ENCODE peak calls at places on chromosomes 11 and 22, in ten cellular contexts. G, K, Q, M, Z, Y, I, P, E and W are unnamed samples.

GRCh38 chr11:113977701-113978100 is 2.8 kb downstream of the HTR3A start:
- DNase-seq in G (no peak), K (no peak), Q (no peak), M (no peak), Z (no peak), Y (no peak), I (no peak), P (no peak), E (no peak), W (no peak)

GRCh38 chr11:47003180-47003877 is 66.8 kb downstream of the CSTPP1 start:
- DNase-seq in G (peak), K (no peak), Q (no peak), M (no peak), Z (no peak), Y (no peak), I (no peak), P (no peak), E (no peak), W (no peak)

GRCh38 chr11:121105851-121106250 is 4.8 kb downstream of the TECTA start:
- DNase-seq in G (no peak), K (no peak), Q (no peak), M (no peak), Z (no peak), Y (no peak), I (no peak), P (no peak), E (no peak), W (no peak)

GRCh38 chr11:66045177-66045639 is 3.8 kb downstream of the GAL3ST3 start:
- DNase-seq in G (peak), K (peak), Q (peak), M (peak), Z (peak), Y (peak), I (peak), P (peak), E (peak), W (peak)

GRCh38 chr11:2794947-2795346 is 90.6 kb downstream of the CDKN1C start:
- DNase-seq in G (no peak), K (no peak), Q (no peak), M (peak), Z (no peak), Y (no peak), I (no peak), P (no peak), E (no peak), W (no peak)

GRCh38 chr11:16511109-16511806 is 154.9 kb upstream of the SOX6 start:
- DNase-seq in G (peak), K (no peak), Q (no peak), M (no peak), Z (no peak), Y (peak), I (no peak), P (no peak), E (no peak), W (no peak)

GRCh38 chr22:19193879-19194278 is 15.3 kb upstream of the SLC25A1 start:
- DNase-seq in G (no peak), K (no peak), Q (no peak), M (no peak), Z (no peak), Y (no peak), I (no peak), P (no peak), E (no peak), W (no peak)

GRCh38 chr11:74453373-74453975 is 13.9 kb downstream of the KCNE3 start:
- DNase-seq in G (peak), K (peak), Q (peak), M (peak), Z (peak), Y (peak), I (peak), P (peak), E (peak), W (peak)